ENCODE peak calls at places on chromosome 1, in five cellular contexts. J is activated gamma-delta T cell treated with Interleukin-2 at 50 U/mL for 16 hours, R is T follicular helper cell, P is dorsolateral prefrontal cortex, N is left colon. V is an unnamed sample.

GRCh38 chr1:91863498-91863897 is 22.5 kb downstream of the TGFBR3 start:
- DNase-seq in J (no peak), P (no peak), N (no peak), R (no peak), V (no peak)

GRCh38 chr1:205813755-205814058 is 709 bp upstream of the SLC41A1 start:
- DNase-seq in N (no peak), P (no peak), R (peak), J (no peak), V (no peak)

GRCh38 chr1:15311122-15311822 is 64.2 kb downstream of the FHAD1 start:
- DNase-seq in R (no peak), J (no peak), P (no peak), N (no peak), V (no peak)

GRCh38 chr1:12232221-12232620 is 2.4 kb downstream of the VPS13D start:
- DNase-seq in J (no peak), R (no peak), N (no peak), P (no peak), V (peak)

GRCh38 chr1:40161888-40162397 is 756 bp downstream of the RLF start:
- DNase-seq in J (no peak), N (peak), R (no peak), P (no peak), V (no peak)

GRCh38 chr1:190399233-190399632 is 78.4 kb downstream of the BRINP3 start:
- DNase-seq in N (no peak), P (no peak), J (no peak), R (no peak), V (no peak)

GRCh38 chr1:246427611-246428010 is 79.5 kb downstream of the SMYD3 start:
- DNase-seq in J (no peak), P (no peak), N (no peak), R (no peak), V (no peak)

GRCh38 chr1:107018445-107018844 is 38.0 kb upstream of the PRMT6 start:
- DNase-seq in P (no peak), J (no peak), N (no peak), R (no peak), V (no peak)

GRCh38 chr1:233714631-233715217 is 100.8 kb downstream of the KCNK1 start:
- DNase-seq in N (no peak), P (peak), R (no peak), J (no peak), V (no peak)

GRCh38 chr1:7754234-7754633 is 16.9 kb upstream of the VAMP3 start:
- DNase-seq in R (no peak), P (no peak), N (no peak), J (no peak), V (no peak)

GRCh38 chr1:59232209-59232608 is 64.7 kb upstream of the FGGY start:
- DNase-seq in R (no peak), N (peak), P (no peak), J (no peak), V (no peak)

GRCh38 chr1:65195495-65196417 is 47.8 kb downstream of the AK4 start:
- DNase-seq in R (no peak), P (peak), N (no peak), J (no peak), V (no peak)

GRCh38 chr1:105872761-105873286 is 1183.7 kb upstream of the PRMT6 start:
- DNase-seq in R (no peak), N (no peak), P (no peak), J (no peak), V (no peak)

GRCh38 chr1:63545780-63546179 is 22.5 kb downstream of the EFCAB7 start:
- DNase-seq in N (no peak), P (no peak), J (no peak), R (no peak), V (peak)

V was measured in RWPE1.